ENCODE peak calls at places on chromosomes 1 and 21, in six cellular contexts. G is stimulated activated naive CD4-positive, alpha-beta T cell treated with Interleukin-2 at 50 U/mL for 16 hours; Y is nephron progenitor cell; F is activated CD4-positive, alpha-beta T cell treated with anti-CD3 and anti-CD28 coated beads for 48 hours; H is NCI-H510A; J is SK-N-DZ. A is an unnamed sample.

GRCh38 chr1:5768014-5768413 is 224.2 kb downstream of the NPHP4 start:
- DNase-seq in G (no peak), Y (no peak), F (no peak), H (no peak), J (no peak), A (no peak)

GRCh38 chr1:171867231-171867630 is 25.9 kb downstream of the DNM3 start:
- DNase-seq in G (no peak), Y (no peak), F (no peak), H (no peak), J (no peak), A (no peak)

GRCh38 chr1:84582802-84583587 is 8.8 kb upstream of the CTBS start:
- DNase-seq in G (no peak), Y (peak), F (no peak), H (peak), J (peak), A (no peak)

GRCh38 chr1:192521734-192522133 is 53.8 kb upstream of the RGS1 start:
- DNase-seq in G (no peak), Y (no peak), F (peak), H (no peak), J (no peak), A (no peak)

GRCh38 chr21:45286671-45287437 is 841 bp downstream of the POFUT2 start:
- DNase-seq in G (no peak), Y (peak), F (no peak), H (no peak), J (peak), A (no peak)

GRCh38 chr1:201324821-201325677 is 41.7 kb downstream of the PKP1 start:
- DNase-seq in G (no peak), Y (no peak), F (no peak), H (no peak), J (no peak), A (peak)

GRCh38 chr1:202283379-202283844 is 58.3 kb downstream of the UBE2T start:
- DNase-seq in G (no peak), Y (peak), F (peak), H (peak), J (no peak), A (no peak)

GRCh38 chr1:115211071-115211745 is 121.9 kb upstream of the TSPAN2 start:
- DNase-seq in G (no peak), Y (no peak), F (no peak), H (no peak), J (no peak), A (no peak)

GRCh38 chr21:33815153-33815707 is 100.4 kb downstream of the ATP5PO start:
- DNase-seq in G (no peak), Y (no peak), F (no peak), H (no peak), J (no peak), A (no peak)

GRCh38 chr1:93541045-93541444 is 93.1 kb downstream of the FNBP1L start:
- DNase-seq in G (no peak), Y (no peak), F (no peak), H (no peak), J (no peak), A (no peak)

GRCh38 chr1:168687796-168688195 is 41.2 kb downstream of the DPT start:
- DNase-seq in G (no peak), Y (no peak), F (no peak), H (no peak), J (peak), A (no peak)

A was measured in aorta.